ENCODE peak calls at places on chromosomes 6 and 20, in eight cellular contexts. B is AG10803, U is OCI-LY7, P is fibroblast of mammary gland, A is kidney glomerular epithelial cell, G is HS-27A, E is head of caudate nucleus, I is iris pigment epithelial cell. R is an unnamed sample.

GRCh38 chr6:129500958-129501381 is 209.0 kb downstream of the ARHGAP18 start:
- DNase-seq in B (no peak), U (peak; percentile 14), P (peak; percentile 62), A (no peak), G (no peak), E (peak; percentile 22), I (peak; percentile 52), R (no peak)

GRCh38 chr20:62780204-62780603 is 16.1 kb upstream of the MRGBP start:
- DNase-seq in B (no peak), U (no peak), P (no peak), A (no peak), G (no peak), E (no peak), I (no peak), R (no peak)

GRCh38 chr6:137637161-137637560 is 143.0 kb upstream of the OLIG3 start:
- DNase-seq in B (peak; percentile 99), U (no peak), P (peak; percentile 97), A (peak; percentile 96), G (peak; percentile 88), E (no peak), I (peak; percentile 99), R (no peak)

GRCh38 chr6:151098166-151098565 is 141.6 kb upstream of the AKAP12 start:
- DNase-seq in B (no peak), U (no peak), P (no peak), A (no peak), G (no peak), E (no peak), I (no peak), R (no peak)

GRCh38 chr20:51014797-51015722 is 7.8 kb downstream of the KCNG1 start:
- DNase-seq in B (peak; percentile 61), U (peak; percentile 36), P (peak; percentile 69), A (peak; percentile 59), G (peak; percentile 30), E (peak; percentile 61), I (peak; percentile 66), R (no peak)

GRCh38 chr6:32167761-32168262 is 3.4 kb downstream of the EGFL8 start:
- DNase-seq in B (no peak), U (no peak), P (no peak), A (no peak), G (no peak), E (no peak), I (no peak), R (no peak)

GRCh38 chr20:34364013-34364382 is 925 bp downstream of the ITCH start:
- DNase-seq in B (peak; percentile 53), U (peak; percentile 18), P (peak; percentile 56), A (peak; percentile 26), G (no peak), E (no peak), I (peak; percentile 57), R (no peak)

GRCh38 chr6:143594647-143595046 is 83.1 kb upstream of the PHACTR2 start:
- DNase-seq in B (no peak), U (no peak), P (peak; percentile 55), A (peak; percentile 26), G (no peak), E (peak; percentile 22), I (peak; percentile 85), R (no peak)

GRCh38 chr6:39681566-39682250 is 43.5 kb downstream of the KIF6 start:
- DNase-seq in B (peak; percentile 44), U (no peak), P (peak; percentile 10), A (no peak), G (no peak), E (no peak), I (peak; percentile 78), R (no peak)